ENCODE peak calls at places on chromosomes 13 and 19, in seven cellular contexts. B is vagina, O is glutamatergic neuron, K is thyroid gland, C is Calu3, L is progenitor cell of endocrine pancreas, M is neural crest cell. N is an unnamed sample.

GRCh38 chr13:29756506-29756905 is 93.9 kb downstream of the UBL3 start:
- DNase-seq in B (no peak), M (no peak), K (no peak), C (no peak), L (no peak), O (no peak), N (no peak)

GRCh38 chr19:35757231-35757748 is 461 bp upstream of the HSPB6 start:
- DNase-seq in C (peak; percentile 43), B (peak; percentile 99), L (no peak), K (peak; percentile 49), M (no peak), O (peak; percentile 67), N (no peak)

GRCh38 chr19:11496391-11497163 is 9.1 kb downstream of the ZNF653 start:
- DNase-seq in K (peak; percentile 49), O (peak; percentile 88), C (peak; percentile 59), M (peak; percentile 74), L (peak; percentile 51), B (no peak), N (peak; percentile 76)

GRCh38 chr19:46350758-46351159 is 3.9 kb downstream of the PPP5C start:
- DNase-seq in C (no peak), M (no peak), B (no peak), O (no peak), K (no peak), L (no peak), N (peak; percentile 59)

GRCh38 chr13:50566646-50567045 is 276.8 kb downstream of the DLEU7 start:
- DNase-seq in M (no peak), C (no peak), B (no peak), L (no peak), K (no peak), O (no peak), N (no peak)

GRCh38 chr13:87274209-87274819 is 396.9 kb upstream of the SLITRK5 start:
- DNase-seq in L (peak; percentile 33), B (no peak), M (peak; percentile 53), K (peak; percentile 54), O (peak; percentile 47), C (peak; percentile 11), N (peak; percentile 24)

GRCh38 chr19:55619264-55619663 is 5.1 kb downstream of the ZNF784 start:
- DNase-seq in M (no peak), B (no peak), L (no peak), K (no peak), O (no peak), C (no peak), N (no peak)

GRCh38 chr19:55106591-55106990 is 10.8 kb downstream of the PPP1R12C start:
- DNase-seq in C (no peak), K (no peak), B (no peak), L (no peak), O (no peak), M (no peak), N (no peak)

GRCh38 chr19:39832341-39833083 is 1.4 kb downstream of the DYRK1B start:
- DNase-seq in B (no peak), C (no peak), K (no peak), M (no peak), O (no peak), L (no peak), N (no peak)

GRCh38 chr13:94312511-94313191 is 166.8 kb downstream of the DCT start:
- DNase-seq in B (no peak), M (no peak), C (no peak), O (no peak), L (no peak), K (no peak), N (peak; percentile 22)

GRCh38 chr13:66926200-66926850 is 303.8 kb downstream of the PCDH9 start:
- DNase-seq in C (no peak), O (no peak), L (no peak), M (no peak), K (no peak), B (no peak), N (no peak)

GRCh38 chr13:64083396-64083795 is 2667.7 kb upstream of the PCDH20 start:
- DNase-seq in B (no peak), O (no peak), K (no peak), M (no peak), C (no peak), L (no peak), N (no peak)

GRCh38 chr19:4206818-4207484 is 22.4 kb upstream of the EBI3 start:
- DNase-seq in M (no peak), B (no peak), K (no peak), O (no peak), L (no peak), C (peak; percentile 16), N (no peak)

GRCh38 chr13:51066091-51066831 is 44.8 kb downstream of the C13orf42 start:
- DNase-seq in O (no peak), L (no peak), M (no peak), B (peak; percentile 80), C (peak; percentile 4), K (no peak), N (no peak)

GRCh38 chr13:57611956-57612355 is 19.6 kb upstream of the PCDH17 start:
- DNase-seq in B (no peak), C (no peak), O (no peak), K (no peak), M (no peak), L (no peak), N (no peak)

GRCh38 chr19:4575267-4575793 is 15.8 kb upstream of the SEMA6B start:
- DNase-seq in K (peak; percentile 15), B (no peak), O (peak; percentile 68), L (no peak), M (peak; percentile 47), C (peak; percentile 61), N (no peak)

GRCh38 chr19:7917292-7918061 is 2.7 kb upstream of the SNAPC2 start:
- DNase-seq in L (no peak), O (peak; percentile 80), B (no peak), K (peak; percentile 36), C (peak; percentile 62), M (peak; percentile 58), N (peak; percentile 83)

GRCh38 chr13:52356327-52356726 is 49.6 kb downstream of the THSD1 start:
- DNase-seq in L (no peak), O (no peak), C (no peak), B (no peak), M (no peak), K (no peak), N (no peak)

GRCh38 chr13:24709186-24709913 is 29.1 kb downstream of the ATP12A start:
- DNase-seq in L (no peak), K (no peak), B (no peak), O (no peak), C (no peak), M (no peak), N (peak; percentile 57)

GRCh38 chr19:46015961-46016425 is 6.9 kb downstream of the PGLYRP1 start:
- DNase-seq in L (no peak), C (no peak), K (peak; percentile 13), M (no peak), B (no peak), O (peak; percentile 43), N (peak; percentile 65)

GRCh38 chr13:31875134-31875533 is 135.8 kb downstream of the RXFP2 start:
- DNase-seq in C (no peak), M (no peak), L (no peak), B (no peak), K (no peak), O (no peak), N (no peak)

GRCh38 chr13:59666504-59666903 is 497.2 kb downstream of the DIAPH3 start:
- DNase-seq in M (no peak), B (no peak), K (no peak), L (no peak), O (no peak), C (no peak), N (no peak)

GRCh38 chr13:65914707-65915106 is 1315.4 kb downstream of the PCDH9 start:
- DNase-seq in C (no peak), L (no peak), B (no peak), O (no peak), K (no peak), M (no peak), N (no peak)

GRCh38 chr13:98315466-98315865 is 138.4 kb upstream of the RNF113B start:
- DNase-seq in L (no peak), M (no peak), K (peak; percentile 59), O (no peak), B (no peak), C (no peak), N (no peak)

GRCh38 chr13:42215578-42216421 is 56.2 kb upstream of the AKAP11 start:
- DNase-seq in L (no peak), M (peak; percentile 28), C (peak; percentile 23), B (no peak), K (peak; percentile 41), O (peak; percentile 50), N (peak; percentile 8)

GRCh38 chr19:36847968-36848367 is 2.7 kb upstream of the ZNF345 start:
- DNase-seq in B (no peak), O (no peak), M (no peak), C (no peak), L (no peak), K (no peak), N (peak; percentile 16)

GRCh38 chr13:39810091-39810877 is 154.8 kb downstream of the COG6 start:
- DNase-seq in M (no peak), B (no peak), L (no peak), C (no peak), K (no peak), O (no peak), N (no peak)
- TF ChIP-seq CTCF in M (no peak), B (no peak), L (no peak), C (no peak), K (no peak), O (no peak), N (no peak)

DNA sequence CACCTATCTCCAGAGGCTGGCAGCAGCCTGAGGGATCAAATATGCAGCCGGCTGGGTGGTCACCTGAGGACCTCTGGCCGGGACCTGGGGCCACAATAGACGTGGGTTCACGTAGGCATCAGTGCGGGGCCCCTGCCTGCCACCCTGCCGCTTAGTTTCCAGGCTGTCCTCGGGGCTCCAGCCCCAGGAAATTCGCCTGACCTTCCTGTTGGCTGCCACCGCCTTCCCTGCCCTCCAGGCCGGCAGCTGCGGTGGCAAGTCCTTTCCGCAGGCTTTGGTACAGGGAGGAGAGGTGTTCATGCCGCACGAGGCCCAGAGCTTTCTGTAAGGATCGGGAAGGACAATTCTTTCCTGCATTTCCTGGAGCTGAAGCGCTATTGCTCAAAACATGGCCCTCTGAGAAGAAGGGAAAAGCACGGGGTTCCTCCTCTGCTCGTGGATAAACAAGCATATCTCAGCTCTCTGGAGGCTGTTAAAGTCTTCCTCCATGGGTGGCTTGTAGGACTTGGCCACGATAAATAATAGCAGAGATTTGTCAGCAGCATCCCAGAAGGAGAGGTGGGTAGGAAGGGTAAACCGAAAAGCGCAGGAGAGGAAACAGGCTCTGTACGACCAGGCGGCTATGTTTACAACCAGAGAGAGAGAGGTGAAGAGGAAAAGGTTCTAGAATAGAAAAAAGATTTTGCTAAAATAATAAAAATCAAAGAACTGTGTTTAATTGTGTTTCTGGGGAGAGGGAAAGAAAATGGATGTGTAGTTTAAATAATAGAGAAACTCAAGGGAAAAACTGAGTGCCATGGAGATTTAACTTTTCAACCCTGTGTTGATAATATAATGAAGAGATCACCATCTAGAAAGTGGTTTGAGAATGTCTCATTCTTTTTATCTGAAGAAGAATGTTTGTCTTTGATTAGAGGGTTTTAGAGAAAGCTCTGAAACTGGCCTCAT is 4.9 kb downstream of the COL4A2 start:
- DNase-seq in M (no peak), C (no peak), O (no peak), K (no peak), L (no peak), B (no peak), N (no peak)
- TF ChIP-seq CTCF in M (no peak), C (no peak), O (no peak), K (no peak), L (no peak), B (no peak), N (no peak)

GRCh38 chr13:109297628-109298027 is 488.8 kb downstream of the IRS2 start:
- DNase-seq in M (no peak), C (no peak), L (no peak), K (no peak), B (no peak), O (no peak), N (no peak)
- TF ChIP-seq CTCF in M (no peak), C (no peak), L (no peak), K (no peak), B (no peak), O (no peak), N (no peak)

GRCh38 chr13:48094404-48094780 is 512 bp downstream of the MED4 start:
- DNase-seq in C (no peak), K (no peak), B (no peak), M (no peak), L (no peak), O (no peak), N (peak; percentile 14)
- TF ChIP-seq CTCF in C (no peak), K (no peak), B (no peak), M (no peak), L (no peak), O (no peak), N (no peak)